ENCODE peak calls at places on chromosome 1, in four cellular contexts. L is neural progenitor cell, Q is SK-N-SH, X is astrocyte of the spinal cord. R is an unnamed sample.
A peak's percentile ranks its signal among the peaks of the same experiment; 100 is the strongest.

GRCh38 chr1:59057211-59057694 is 239.6 kb upstream of the FGGY start:
- DNase-seq in L (peak; percentile 45), Q (peak; percentile 82), X (peak; percentile 91), R (peak; percentile 99)

GRCh38 chr1:38088366-38088765 is 41.8 kb upstream of the POU3F1 start:
- DNase-seq in L (peak; percentile 57), Q (no peak), X (no peak), R (no peak)

GRCh38 chr1:74222701-74223100 is 12.5 kb upstream of the TNNI3K start:
- DNase-seq in L (no peak), Q (no peak), X (peak; percentile 12), R (no peak)

GRCh38 chr1:109630081-109630880 is 10.6 kb downstream of the AMPD2 start:
- DNase-seq in L (peak; percentile 53), Q (peak; percentile 84), X (no peak), R (no peak)

GRCh38 chr1:110857964-110858948 is 14.7 kb upstream of the CD53 start:
- DNase-seq in L (no peak), Q (no peak), X (no peak), R (no peak)

GRCh38 chr1:110123224-110123623 is 11.0 kb downstream of the UBL4B start:
- DNase-seq in L (no peak), Q (no peak), X (no peak), R (peak; percentile 7)

GRCh38 chr1:11485191-11485590 is 6.2 kb downstream of the DISP3 start:
- DNase-seq in L (no peak), Q (no peak), X (no peak), R (no peak)

GRCh38 chr1:164765557-164765956 is 206.6 kb downstream of the PBX1 start:
- DNase-seq in L (no peak), Q (no peak), X (peak; percentile 90), R (peak; percentile 95)

GRCh38 chr1:70392626-70393025 is 18.4 kb upstream of the CTH start:
- DNase-seq in L (no peak), Q (no peak), X (no peak), R (no peak)

GRCh38 chr1:225733254-225733653 is 44.4 kb upstream of the SRP9 start:
- DNase-seq in L (no peak), Q (no peak), X (no peak), R (no peak)

GRCh38 chr1:22174446-22174845 is 31.5 kb upstream of the WNT4 start:
- DNase-seq in L (no peak), Q (no peak), X (no peak), R (no peak)

GRCh38 chr1:185027252-185027882 is 18.0 kb upstream of the RNF2 start:
- DNase-seq in L (no peak), Q (no peak), X (no peak), R (no peak)

GRCh38 chr1:240608707-240609106 is 3.2 kb downstream of the GREM2 start:
- DNase-seq in L (peak; percentile 42), Q (peak; percentile 35), X (no peak), R (peak; percentile 31)

GRCh38 chr1:25083481-25084345 is 148.6 kb downstream of the SYF2 start:
- DNase-seq in L (peak; percentile 22), Q (no peak), X (no peak), R (no peak)

GRCh38 chr1:151050051-151050688 is 2.6 kb downstream of the C1orf56 start:
- DNase-seq in L (no peak), Q (no peak), X (no peak), R (no peak)

GRCh38 chr1:162080472-162081015 is 11.1 kb downstream of the NOS1AP start:
- DNase-seq in L (no peak), Q (no peak), X (no peak), R (no peak)

GRCh38 chr1:84823991-84824390 is 69.0 kb downstream of the LPAR3 start:
- DNase-seq in L (no peak), Q (no peak), X (no peak), R (no peak)

GRCh38 chr1:57307382-57307781 is 116.5 kb downstream of the DAB1 start:
- DNase-seq in L (no peak), Q (peak; percentile 7), X (no peak), R (no peak)

GRCh38 chr1:239888639-239889038 is 203.0 kb upstream of the FMN2 start:
- DNase-seq in L (no peak), Q (no peak), X (no peak), R (no peak)

GRCh38 chr1:99621340-99621901 is 24.5 kb upstream of the PALMD start:
- DNase-seq in L (no peak), Q (no peak), X (peak; percentile 32), R (no peak)

GRCh38 chr1:188249813-188250212 is 1421.1 kb downstream of the PLA2G4A start:
- DNase-seq in L (no peak), Q (no peak), X (no peak), R (no peak)

GRCh38 chr1:18178125-18178524 is 70.5 kb downstream of the IGSF21 start:
- DNase-seq in L (no peak), Q (no peak), X (no peak), R (no peak)

GRCh38 chr1:162580315-162580714 is 18.8 kb downstream of the UAP1 start:
- DNase-seq in L (no peak), Q (no peak), X (no peak), R (no peak)

GRCh38 chr1:235552146-235552716 is 48.0 kb upstream of the B3GALNT2 start:
- DNase-seq in L (no peak), Q (no peak), X (no peak), R (no peak)

GRCh38 chr1:19209439-19209989 is 552 bp downstream of the UBR4 start:
- DNase-seq in L (peak; percentile 67), Q (peak; percentile 36), X (peak; percentile 52), R (peak; percentile 61)

GRCh38 chr1:61588736-61589381 is 136.1 kb downstream of the TM2D1 start:
- DNase-seq in L (peak; percentile 85), Q (peak; percentile 78), X (peak; percentile 64), R (peak; percentile 62)

GRCh38 chr1:158285756-158286241 is 3.9 kb upstream of the CD1C start:
- DNase-seq in L (no peak), Q (no peak), X (no peak), R (no peak)

GRCh38 chr1:39971138-39971537 is 16.2 kb downstream of the MFSD2A start:
- DNase-seq in L (no peak), Q (no peak), X (no peak), R (no peak)

GRCh38 chr1:60133848-60134247 is 60.3 kb upstream of the C1orf87 start:
- DNase-seq in L (no peak), Q (no peak), X (peak; percentile 86), R (peak; percentile 93)

GRCh38 chr1:147641695-147642592 is 28.4 kb downstream of the ACP6 start:
- DNase-seq in L (peak; percentile 67), Q (peak; percentile 61), X (peak; percentile 47), R (peak; percentile 69)

GRCh38 chr1:185480545-185480944 is 163.5 kb upstream of the IVNS1ABP start:
- DNase-seq in L (no peak), Q (no peak), X (no peak), R (peak; percentile 23)

GRCh38 chr1:208189183-208189582 is 55.0 kb downstream of the PLXNA2 start:
- DNase-seq in L (no peak), Q (no peak), X (no peak), R (no peak)

GRCh38 chr1:117512728-117513321 is 93.0 kb upstream of the TENT5C start:
- DNase-seq in L (peak; percentile 6), Q (no peak), X (peak; percentile 35), R (peak; percentile 35)

GRCh38 chr1:226476657-226477319 is 68.9 kb upstream of the PARP1 start:
- DNase-seq in L (no peak), Q (no peak), X (no peak), R (no peak)

GRCh38 chr1:84724128-84724860 is 34.0 kb upstream of the SSX2IP start:
- DNase-seq in L (peak; percentile 54), Q (no peak), X (no peak), R (no peak)

GRCh38 chr1:244599937-244600350 is 53.0 kb upstream of the DESI2 start:
- DNase-seq in L (no peak), Q (no peak), X (peak; percentile 97), R (peak; percentile 98)

DNA sequence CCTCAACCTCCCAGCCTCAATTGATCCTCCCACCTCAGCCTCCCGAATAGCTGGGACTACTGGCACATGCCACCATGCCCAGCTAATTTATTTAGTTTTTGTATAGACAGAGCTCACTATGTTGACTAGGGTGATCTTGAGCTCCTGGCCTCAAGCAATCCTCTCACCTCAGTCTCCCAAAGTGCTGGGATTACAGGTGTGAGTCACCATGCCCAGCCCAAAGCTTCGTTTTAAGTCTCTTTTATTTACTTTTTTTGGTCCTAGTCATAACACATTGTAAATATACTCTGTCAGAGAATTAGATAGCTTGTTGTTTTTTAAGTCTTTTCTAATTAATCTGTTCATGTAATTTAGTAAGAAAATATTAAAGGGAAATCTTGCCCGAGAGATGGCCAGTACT is 42.8 kb downstream of the KCNK1 start:
- DNase-seq in L (no peak), Q (no peak), X (no peak), R (no peak)
- H3K4me3 ChIP-seq in L (no peak overlapping the region), Q (no peak overlapping the region), X (no peak overlapping the region), R (no peak overlapping the region)

GRCh38 chr1:222196736-222197135 is 351.2 kb downstream of the HHIPL2 start:
- DNase-seq in L (no peak), Q (no peak), X (no peak), R (no peak)
- TF ChIP-seq CTCF in L (no peak), Q (no peak), X (no peak), R (no peak)

DNA sequence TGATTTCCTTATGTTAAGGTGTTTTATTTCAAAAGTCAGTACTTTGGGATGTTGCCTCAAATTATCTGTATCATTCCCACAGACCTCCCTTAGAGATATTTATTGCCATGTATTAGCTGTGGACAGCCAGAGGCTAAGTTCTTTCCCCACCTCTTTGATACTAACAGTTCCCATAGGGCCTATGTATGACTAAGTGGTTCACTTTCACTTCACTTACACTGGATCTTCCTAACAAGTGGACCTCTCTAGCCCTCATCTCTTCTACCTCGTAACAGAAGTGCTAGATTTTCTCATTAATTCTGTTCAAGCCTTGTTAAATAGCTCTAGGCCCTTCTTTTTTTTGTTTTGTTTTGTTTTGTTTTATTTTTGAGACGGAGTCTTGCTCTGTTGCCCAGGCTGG is 6.2 kb downstream of the TRAF5 start:
- DNase-seq in L (no peak), Q (no peak), X (no peak), R (peak; percentile 43)
- H3K4me3 ChIP-seq in L (no peak overlapping the region), Q (no peak overlapping the region), X (no peak overlapping the region), R (no peak overlapping the region)

GRCh38 chr1:153357076-153357852 is 390 bp upstream of the S100A9 start:
- DNase-seq in L (no peak), Q (no peak), X (no peak), R (no peak)
- TF ChIP-seq CTCF in L (no peak), Q (no peak), X (no peak), R (no peak)